ENCODE peak calls at places on chromosomes 16 and 17, in nine cellular contexts. V, Z, K, W, O, B, G, R and L are unnamed samples.
A peak's percentile ranks its signal among the peaks of the same experiment; 100 is the strongest.

GRCh38 chr17:15657868-15658775 is 26.0 kb downstream of the TRIM16 start:
- DNase-seq in R (no peak), B (no peak), Z (no peak), K (no peak), W (no peak), V (no peak), O (no peak), G (no peak), L (no peak)

GRCh38 chr16:2492292-2492691 is 17.4 kb downstream of the TBC1D24 start:
- DNase-seq in B (no peak), V (no peak), G (no peak), W (no peak), O (no peak), Z (no peak), K (no peak), R (no peak), L (no peak)

GRCh38 chr16:79599256-79599836 is 1.2 kb downstream of the MAF start:
- DNase-seq in O (no peak), G (no peak), R (no peak), B (peak; percentile 28), W (no peak), Z (peak; percentile 66), V (peak; percentile 66), K (peak; percentile 40), L (peak; percentile 16)

GRCh38 chr16:53743149-53743566 is 39.2 kb downstream of the FTO start:
- DNase-seq in K (no peak), B (peak; percentile 21), O (no peak), Z (no peak), W (no peak), R (no peak), V (no peak), G (peak; percentile 18), L (no peak)

GRCh38 chr16:84842516-84843148 is 22.8 kb downstream of the CRISPLD2 start:
- DNase-seq in O (no peak), V (no peak), G (no peak), B (no peak), W (no peak), Z (no peak), K (no peak), R (no peak), L (no peak)

GRCh38 chr16:49274936-49275730 is 6.5 kb downstream of the CBLN1 start:
- DNase-seq in B (no peak), O (no peak), K (no peak), V (no peak), W (no peak), G (no peak), R (no peak), Z (no peak), L (no peak)

GRCh38 chr17:65039349-65039988 is 17.1 kb downstream of the GNA13 start:
- DNase-seq in V (no peak), G (no peak), R (no peak), O (no peak), Z (no peak), K (no peak), W (no peak), B (no peak), L (no peak)

GRCh38 chr17:73824321-73824720 is 180.1 kb upstream of the SDK2 start:
- DNase-seq in Z (no peak), W (no peak), R (no peak), V (no peak), K (no peak), G (no peak), O (no peak), B (no peak), L (no peak)

GRCh38 chr17:17495448-17496188 is 577 bp downstream of the RASD1 start:
- DNase-seq in K (no peak), W (no peak), Z (peak; percentile 68), B (no peak), V (peak; percentile 80), O (peak; percentile 48), G (peak; percentile 4), R (no peak), L (peak; percentile 36)

GRCh38 chr17:27329146-27329805 is 35.4 kb downstream of the WSB1 start:
- DNase-seq in W (no peak), Z (no peak), R (peak; percentile 48), K (no peak), O (no peak), B (no peak), V (peak; percentile 41), G (no peak), L (no peak)

GRCh38 chr17:75447951-75448856 is 8.2 kb upstream of the TMEM94 start:
- DNase-seq in Z (no peak), G (peak; percentile 23), B (no peak), W (no peak), V (no peak), K (no peak), O (no peak), R (no peak), L (no peak)

GRCh38 chr16:28543072-28543471 is 4.3 kb upstream of the NUPR1 start:
- DNase-seq in K (no peak), R (peak; percentile 69), O (no peak), Z (peak; percentile 68), W (peak; percentile 62), V (no peak), G (no peak), B (no peak), L (peak; percentile 80)

GRCh38 chr16:28537964-28538732 is 626 bp downstream of the NUPR1 start:
- DNase-seq in B (peak; percentile 32), G (no peak), O (peak; percentile 37), R (peak; percentile 63), Z (no peak), K (no peak), V (no peak), W (no peak), L (no peak)

GRCh38 chr16:28534542-28535373 is 4.0 kb downstream of the NUPR1 start:
- DNase-seq in Z (no peak), W (peak; percentile 92), B (peak; percentile 59), R (peak; percentile 77), G (no peak), O (peak; percentile 61), K (peak; percentile 57), V (peak; percentile 89), L (no peak)

GRCh38 chr16:28537076-28537475 is 1.7 kb downstream of the NUPR1 start:
- DNase-seq in K (no peak), R (no peak), V (no peak), O (no peak), G (no peak), W (peak; percentile 76), B (no peak), Z (no peak), L (peak; percentile 76)

DNA sequence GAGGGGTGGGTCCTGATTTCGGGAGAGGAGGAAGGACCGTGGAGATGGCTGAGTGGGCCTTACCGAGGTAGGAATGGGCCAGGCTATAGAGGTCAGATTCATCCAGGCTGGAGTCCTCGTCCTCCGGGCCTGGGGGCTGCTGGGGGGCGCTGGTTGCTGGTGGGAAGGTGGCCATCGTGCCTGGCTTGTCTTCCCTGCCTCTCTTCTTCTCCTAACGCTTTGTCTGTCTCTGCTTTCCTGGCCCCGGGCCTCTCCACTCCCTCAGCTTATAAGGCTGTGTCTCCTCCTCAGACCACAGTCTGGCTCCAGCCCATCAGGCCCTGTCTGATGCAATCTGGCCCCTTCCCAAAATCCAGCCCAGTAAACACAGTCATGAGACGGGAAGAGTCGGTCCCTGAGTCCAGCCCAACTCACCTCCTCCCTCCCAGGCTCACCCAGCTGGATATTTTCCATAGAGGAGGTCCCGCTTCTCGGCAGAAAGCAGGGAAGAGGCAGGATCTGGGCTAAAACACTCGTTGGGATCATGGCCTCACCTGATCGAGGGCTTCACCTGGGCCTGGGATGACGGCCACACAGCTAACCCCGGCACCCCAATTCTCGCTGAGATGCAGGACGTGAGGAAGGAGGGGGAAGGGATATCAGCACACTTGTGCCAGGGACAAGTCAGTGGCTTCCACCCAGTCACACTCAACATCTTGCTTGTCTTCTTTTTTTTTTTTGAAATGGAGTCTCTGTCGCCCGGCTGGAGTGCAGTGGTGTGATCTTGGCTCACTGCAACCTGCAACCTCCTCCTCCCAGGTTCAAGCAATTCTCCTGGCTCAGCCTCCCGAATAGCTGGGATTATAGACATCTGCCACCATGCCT is at the start of gene NUPR1:
- DNase-seq in B (peak; percentile 96), O (peak; percentile 99), K (peak; percentile 95), G (peak; percentile 97), Z (peak; percentile 73), V (peak; percentile 100), R (peak; percentile 98), W (peak; percentile 98), L (peak; percentile 99)
- TF ChIP-seq POLR2A in B (peak; percentile 95), O (peak; percentile 89), K (peak; percentile 85), G (peak; percentile 88), Z (no peak), V (peak; percentile 91), R (peak; percentile 95), W (peak; percentile 34), L (peak; percentile 93)

GRCh38 chr17:68511671-68512246 is 471 bp upstream of the PRKAR1A start:
- DNase-seq in V (peak; percentile 93), O (peak; percentile 89), W (peak; percentile 56), B (peak; percentile 65), Z (peak; percentile 75), R (peak; percentile 92), K (peak; percentile 88), G (peak; percentile 65), L (peak; percentile 66)
- TF ChIP-seq POLR2A in V (no peak), O (peak; percentile 46), W (no peak), B (peak; percentile 87), Z (peak; percentile 19), R (peak; percentile 49), K (peak; percentile 76), G (no peak), L (peak; percentile 56)

GRCh38 chr16:17408955-17409441 is 61.8 kb downstream of the XYLT1 start:
- DNase-seq in B (no peak), Z (no peak), R (no peak), W (no peak), K (no peak), V (no peak), O (no peak), G (no peak), L (no peak)
- TF ChIP-seq POLR2A in B (no peak), Z (no peak), R (no peak), W (no peak), K (no peak), V (no peak), O (no peak), G (no peak), L (no peak)

GRCh38 chr17:68048996-68049395 is 13.5 kb downstream of the KPNA2 start:
- DNase-seq in W (no peak), G (no peak), Z (no peak), V (no peak), O (no peak), K (no peak), B (no peak), R (peak; percentile 3), L (no peak)

GRCh38 chr17:68052810-68053209 is 17.3 kb downstream of the KPNA2 start:
- DNase-seq in G (no peak), O (no peak), V (no peak), R (peak; percentile 47), Z (no peak), K (no peak), B (no peak), W (no peak), L (no peak)

DNA sequence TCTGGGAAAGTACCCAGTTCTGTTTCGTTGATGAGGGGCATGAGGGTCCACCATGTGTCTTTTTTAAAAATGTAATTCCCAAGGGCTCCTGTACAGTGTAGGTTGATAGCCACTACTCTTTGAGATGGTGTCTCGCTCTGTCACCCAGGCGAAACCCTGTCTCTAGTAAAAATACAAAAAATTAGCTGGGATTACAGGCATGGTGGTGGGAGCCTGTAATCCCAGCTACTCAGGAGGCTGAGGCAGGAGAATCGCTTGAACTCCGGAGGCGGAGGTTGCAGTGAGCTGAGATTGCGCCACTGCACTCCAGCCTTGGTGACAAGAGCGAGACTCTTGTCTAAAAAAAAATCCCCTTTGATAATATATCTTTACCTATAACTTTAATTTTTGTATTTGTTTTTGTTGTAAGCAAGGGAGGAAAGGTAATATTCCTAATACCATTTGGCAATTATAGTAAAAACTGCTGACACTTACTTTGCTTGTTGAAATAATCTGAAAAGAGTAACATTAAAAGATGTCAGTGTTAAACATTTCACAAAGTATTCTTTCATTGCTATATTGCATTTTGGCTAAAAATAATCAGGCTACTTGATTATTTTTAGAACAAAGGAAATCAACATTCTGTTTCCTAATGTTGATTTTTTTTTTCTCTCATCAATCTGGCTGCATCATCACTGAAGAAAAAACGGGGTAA is 11.8 kb downstream of the KPNA2 start:
- DNase-seq in R (no peak), V (no peak), K (no peak), G (no peak), B (no peak), Z (no peak), O (no peak), W (no peak), L (no peak)
- TF ChIP-seq POLR2A in R (no peak), V (no peak), K (no peak), G (no peak), B (no peak), Z (no peak), O (no peak), W (no peak), L (no peak)